ENCODE peak calls at places on chromosomes 11 and 22, in eight cellular contexts. C is mucosa of descending colon, M is colonic mucosa, T is fibroblast of pulmonary artery, N is nephron progenitor cell, Y is gastrocnemius medialis, K is IMR-90, O is RWPE2. F is an unnamed sample.

GRCh38 chr11:67448220-67448609 is 4.3 kb downstream of the GPR152 start:
- DNase-seq in M (no peak), T (no peak), Y (no peak), C (no peak), N (no peak), O (no peak), K (no peak), F (no peak)

GRCh38 chr11:44430140-44430539 is 120.2 kb upstream of the ALX4 start:
- DNase-seq in Y (no peak), O (no peak), M (no peak), T (no peak), C (no peak), K (no peak), N (no peak), F (no peak)

GRCh38 chr22:19622061-19622441 is 92.3 kb upstream of the SEPTIN5 start:
- DNase-seq in N (no peak), C (no peak), K (no peak), T (no peak), O (no peak), Y (no peak), M (no peak), F (no peak)

GRCh38 chr22:42185915-42186439 is 55.4 kb upstream of the CYP2D6 start:
- DNase-seq in M (no peak), N (no peak), C (no peak), T (no peak), O (no peak), Y (no peak), K (no peak), F (no peak)

GRCh38 chr11:134512791-134513538 is 100.9 kb upstream of the B3GAT1 start:
- DNase-seq in C (no peak), O (peak; percentile 36), Y (no peak), N (no peak), K (no peak), M (no peak), T (no peak), F (no peak)

GRCh38 chr11:75558939-75559843 is 2.9 kb upstream of the SERPINH1 start:
- DNase-seq in N (no peak), K (peak; percentile 75), Y (no peak), O (no peak), C (no peak), M (peak; percentile 62), T (peak; percentile 93), F (no peak)

GRCh38 chr11:122155001-122155400 is 39.0 kb upstream of the BLID start:
- DNase-seq in N (no peak), C (no peak), O (no peak), M (no peak), Y (no peak), T (no peak), K (no peak), F (no peak)

GRCh38 chr22:36772451-36772850 is 3.5 kb downstream of the IFT27 start:
- DNase-seq in Y (no peak), O (peak; percentile 8), C (no peak), K (no peak), T (no peak), N (no peak), M (no peak), F (no peak)

GRCh38 chr22:43293259-43293658 is 49.9 kb downstream of the SCUBE1 start:
- DNase-seq in Y (peak; percentile 57), M (peak; percentile 37), C (no peak), T (no peak), O (no peak), K (no peak), N (no peak), F (peak; percentile 16)

GRCh38 chr22:44187652-44188230 is 7.0 kb downstream of the PARVG start:
- DNase-seq in K (no peak), C (no peak), M (no peak), T (no peak), Y (no peak), N (no peak), O (no peak), F (no peak)

GRCh38 chr22:24996420-24996952 is 44.0 kb downstream of the KIAA1671 start:
- DNase-seq in O (peak; percentile 71), M (peak; percentile 68), Y (peak; percentile 21), N (peak; percentile 64), K (no peak), C (peak; percentile 55), T (peak; percentile 48), F (peak; percentile 42)

GRCh38 chr11:61895718-61896059 is 4.3 kb upstream of the FADS3 start:
- DNase-seq in Y (no peak), O (no peak), T (no peak), C (no peak), N (no peak), M (no peak), K (no peak), F (no peak)

GRCh38 chr22:47340851-47341436 is 578.5 kb downstream of the TBC1D22A start:
- DNase-seq in M (no peak), T (peak; percentile 39), C (no peak), N (no peak), K (no peak), Y (no peak), O (no peak), F (no peak)

GRCh38 chr11:126607776-126608625 is 252.5 kb downstream of the ST3GAL4 start:
- DNase-seq in O (no peak), Y (no peak), T (no peak), K (no peak), M (no peak), N (no peak), C (no peak), F (no peak)

GRCh38 chr11:92380882-92381281 is 156.3 kb downstream of the FAT3 start:
- DNase-seq in O (no peak), C (no peak), T (peak; percentile 53), N (no peak), K (peak; percentile 77), Y (no peak), M (no peak), F (peak; percentile 69)

GRCh38 chr22:50399751-50400331 is 56.7 kb downstream of the PPP6R2 start:
- DNase-seq in M (peak; percentile 41), C (peak; percentile 61), Y (peak; percentile 36), N (peak; percentile 53), T (peak; percentile 18), K (no peak), O (no peak), F (no peak)

GRCh38 chr11:15603208-15603607 is 488.5 kb downstream of the INSC start:
- DNase-seq in O (no peak), Y (peak; percentile 13), T (no peak), C (no peak), K (no peak), N (no peak), M (no peak), F (no peak)

GRCh38 chr11:56533054-56533740 is 9.9 kb downstream of the OR5M11 start:
- DNase-seq in N (no peak), M (no peak), K (no peak), Y (no peak), T (no peak), C (no peak), O (no peak), F (no peak)

GRCh38 chr11:86671386-86672006 is 920 bp downstream of the ME3 start:
- DNase-seq in M (peak; percentile 88), T (peak; percentile 26), Y (peak; percentile 67), C (peak; percentile 85), O (no peak), N (peak; percentile 51), K (no peak), F (peak; percentile 36)

GRCh38 chr22:39414377-39414776 is 14.8 kb downstream of the TAB1 start:
- DNase-seq in Y (no peak), N (no peak), T (no peak), K (no peak), C (no peak), O (no peak), M (no peak), F (peak; percentile 49)

GRCh38 chr22:39405346-39406085 is 5.9 kb downstream of the TAB1 start:
- DNase-seq in K (peak; percentile 65), T (peak; percentile 75), C (no peak), N (peak; percentile 28), O (no peak), Y (no peak), M (no peak), F (no peak)

GRCh38 chr22:39408807-39409206 is 9.2 kb downstream of the TAB1 start:
- DNase-seq in C (no peak), N (no peak), T (no peak), K (no peak), Y (no peak), M (no peak), O (no peak), F (peak; percentile 56)

GRCh38 chr22:39408173-39408572 is 8.6 kb downstream of the TAB1 start:
- DNase-seq in O (no peak), C (no peak), M (no peak), N (no peak), T (no peak), Y (no peak), K (no peak), F (peak; percentile 90)

GRCh38 chr22:39409630-39410029 is 10.1 kb downstream of the TAB1 start:
- DNase-seq in C (no peak), Y (no peak), K (no peak), M (no peak), O (no peak), N (no peak), T (no peak), F (no peak)
- TF ChIP-seq CTCF in C (no peak), Y (no peak), K (no peak), M (no peak), O (no peak), N (no peak), T (no peak), F (no peak)

GRCh38 chr22:41050873-41051272 is 41.5 kb upstream of the EP300 start:
- DNase-seq in M (no peak), C (no peak), O (no peak), K (no peak), N (no peak), Y (no peak), T (no peak), F (no peak)
- TF ChIP-seq CTCF in M (no peak), C (no peak), O (no peak), K (peak; percentile 27), N (no peak), Y (no peak), T (no peak), F (no peak)

DNA sequence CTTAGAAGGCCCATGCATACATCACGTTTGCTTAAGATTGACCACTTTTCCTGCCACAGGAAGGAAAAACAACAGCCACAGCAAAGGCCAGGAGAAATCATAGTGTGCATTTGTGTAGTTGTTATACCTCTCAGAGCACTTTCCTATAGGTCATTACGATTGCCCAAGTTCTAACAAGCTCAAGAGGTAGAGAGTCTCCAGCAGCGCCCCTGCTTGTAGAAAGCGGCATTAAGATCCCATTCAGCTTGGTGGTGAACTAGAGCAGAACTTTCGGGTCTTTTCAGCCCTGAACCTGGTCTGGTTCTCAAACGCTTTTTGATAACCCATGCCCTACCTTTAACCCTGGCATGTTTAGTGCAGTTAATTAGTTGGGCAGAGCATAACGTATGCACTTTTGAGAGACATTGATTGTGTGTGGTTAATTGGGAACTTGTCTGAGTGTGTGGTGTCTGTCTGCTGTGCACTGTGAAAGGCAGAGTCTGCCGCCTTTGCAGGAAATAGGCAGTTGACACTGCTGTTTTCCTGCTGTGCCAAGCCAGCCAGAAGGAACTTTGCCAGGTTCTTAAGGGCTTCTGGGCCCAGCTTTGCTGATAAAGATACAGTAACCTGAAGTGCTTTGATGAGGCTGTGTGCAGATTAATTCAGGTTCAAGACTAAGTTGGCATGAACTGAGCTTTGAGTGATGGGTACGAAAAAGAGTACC is 109.9 kb upstream of the CLMP start:
- DNase-seq in T (no peak), Y (no peak), M (no peak), K (no peak), C (no peak), N (no peak), O (no peak), F (no peak)
- TF ChIP-seq CTCF in T (no peak), Y (no peak), M (no peak), K (no peak), C (no peak), N (no peak), O (no peak), F (no peak)

GRCh38 chr11:19934828-19935259 is 222.2 kb downstream of the NAV2 start:
- DNase-seq in K (peak; percentile 89), T (peak; percentile 41), Y (no peak), C (no peak), N (no peak), O (no peak), M (no peak), F (peak; percentile 46)
- TF ChIP-seq CTCF in K (peak; percentile 14), T (no peak), Y (no peak), C (no peak), N (no peak), O (no peak), M (no peak), F (no peak)

F was measured in epithelial cell of esophagus.